ENCODE peak calls at places on chromosomes 12 and 14, in ten cellular contexts. One of them, this sample, is unnamed.

GRCh38 chr14:38880643-38881567 is 222.1 kb downstream of the SEC23A start:
- DNase-seq in HEK293T: no peak
- DNase-seq in AG10803: no peak
- DNase-seq in brain microvascular endothelial cell: no peak
- DNase-seq in HTR-8/SVneo: no peak
- DNase-seq in amniotic epithelial cell: no peak
- DNase-seq in neural crest cell: no peak
- DNase-seq in nucleus accumbens: no peak
- DNase-seq in NCI-H1092: no peak
- DNase-seq in NT2/D1: no peak
- DNase-seq in this sample: no peak

GRCh38 chr12:10031771-10032175 is 1.3 kb downstream of the CLEC9A start:
- DNase-seq in HEK293T: no peak
- DNase-seq in AG10803: peak
- DNase-seq in brain microvascular endothelial cell: peak
- DNase-seq in HTR-8/SVneo: peak
- DNase-seq in amniotic epithelial cell: peak
- DNase-seq in neural crest cell: no peak
- DNase-seq in nucleus accumbens: no peak
- DNase-seq in NCI-H1092: no peak
- DNase-seq in NT2/D1: peak
- DNase-seq in this sample: peak

GRCh38 chr12:68405292-68405900 is 73.2 kb upstream of the MDM1 start:
- DNase-seq in HEK293T: no peak
- DNase-seq in AG10803: peak
- DNase-seq in brain microvascular endothelial cell: no peak
- DNase-seq in HTR-8/SVneo: no peak
- DNase-seq in amniotic epithelial cell: peak
- DNase-seq in neural crest cell: no peak
- DNase-seq in nucleus accumbens: no peak
- DNase-seq in NCI-H1092: no peak
- DNase-seq in NT2/D1: no peak
- DNase-seq in this sample: no peak

GRCh38 chr14:40386433-40386832 is 954.2 kb upstream of the FBXO33 start:
- DNase-seq in HEK293T: no peak
- DNase-seq in AG10803: no peak
- DNase-seq in brain microvascular endothelial cell: no peak
- DNase-seq in HTR-8/SVneo: no peak
- DNase-seq in amniotic epithelial cell: no peak
- DNase-seq in neural crest cell: no peak
- DNase-seq in nucleus accumbens: no peak
- DNase-seq in NCI-H1092: no peak
- DNase-seq in NT2/D1: no peak
- DNase-seq in this sample: no peak

GRCh38 chr14:50542941-50543418 is 10.6 kb upstream of the MAP4K5 start:
- DNase-seq in HEK293T: peak
- DNase-seq in AG10803: peak
- DNase-seq in brain microvascular endothelial cell: peak
- DNase-seq in HTR-8/SVneo: peak
- DNase-seq in amniotic epithelial cell: peak
- DNase-seq in neural crest cell: peak
- DNase-seq in nucleus accumbens: no peak
- DNase-seq in NCI-H1092: peak
- DNase-seq in NT2/D1: no peak
- DNase-seq in this sample: peak

GRCh38 chr14:90513151-90514014 is 116.6 kb downstream of the CALM1 start:
- DNase-seq in HEK293T: no peak
- DNase-seq in AG10803: no peak
- DNase-seq in brain microvascular endothelial cell: no peak
- DNase-seq in HTR-8/SVneo: no peak
- DNase-seq in amniotic epithelial cell: no peak
- DNase-seq in neural crest cell: peak
- DNase-seq in nucleus accumbens: peak
- DNase-seq in NCI-H1092: peak
- DNase-seq in NT2/D1: no peak
- DNase-seq in this sample: no peak

GRCh38 chr14:91872011-91872476 is 4.7 kb upstream of the TC2N start:
- DNase-seq in HEK293T: no peak
- DNase-seq in AG10803: no peak
- DNase-seq in brain microvascular endothelial cell: no peak
- DNase-seq in HTR-8/SVneo: no peak
- DNase-seq in amniotic epithelial cell: no peak
- DNase-seq in neural crest cell: no peak
- DNase-seq in nucleus accumbens: no peak
- DNase-seq in NCI-H1092: no peak
- DNase-seq in NT2/D1: no peak
- DNase-seq in this sample: no peak

GRCh38 chr12:114938487-114939210 is 254.7 kb upstream of the TBX3 start:
- DNase-seq in HEK293T: no peak
- DNase-seq in AG10803: no peak
- DNase-seq in brain microvascular endothelial cell: no peak
- DNase-seq in HTR-8/SVneo: no peak
- DNase-seq in amniotic epithelial cell: no peak
- DNase-seq in neural crest cell: peak
- DNase-seq in nucleus accumbens: peak
- DNase-seq in NCI-H1092: no peak
- DNase-seq in NT2/D1: no peak
- DNase-seq in this sample: no peak

GRCh38 chr12:132214161-132214476 is 69.9 kb downstream of the NOC4L start:
- DNase-seq in HEK293T: no peak
- DNase-seq in AG10803: no peak
- DNase-seq in brain microvascular endothelial cell: no peak
- DNase-seq in HTR-8/SVneo: no peak
- DNase-seq in amniotic epithelial cell: no peak
- DNase-seq in neural crest cell: no peak
- DNase-seq in nucleus accumbens: no peak
- DNase-seq in NCI-H1092: no peak
- DNase-seq in NT2/D1: no peak
- DNase-seq in this sample: no peak

GRCh38 chr12:62446741-62447452 is 19.7 kb upstream of the MON2 start:
- DNase-seq in HEK293T: no peak
- DNase-seq in AG10803: no peak
- DNase-seq in brain microvascular endothelial cell: no peak
- DNase-seq in HTR-8/SVneo: no peak
- DNase-seq in amniotic epithelial cell: no peak
- DNase-seq in neural crest cell: no peak
- DNase-seq in nucleus accumbens: no peak
- DNase-seq in NCI-H1092: no peak
- DNase-seq in NT2/D1: no peak
- DNase-seq in this sample: no peak

GRCh38 chr12:100154472-100155247 is 12.0 kb upstream of the BLTP3B start:
- DNase-seq in HEK293T: peak
- DNase-seq in AG10803: peak
- DNase-seq in brain microvascular endothelial cell: peak
- DNase-seq in HTR-8/SVneo: peak
- DNase-seq in amniotic epithelial cell: peak
- DNase-seq in neural crest cell: peak
- DNase-seq in nucleus accumbens: peak
- DNase-seq in NCI-H1092: peak
- DNase-seq in NT2/D1: peak
- DNase-seq in this sample: no peak

GRCh38 chr14:30417999-30418398 is 141.0 kb upstream of the G2E3 start:
- DNase-seq in HEK293T: no peak
- DNase-seq in AG10803: no peak
- DNase-seq in brain microvascular endothelial cell: no peak
- DNase-seq in HTR-8/SVneo: no peak
- DNase-seq in amniotic epithelial cell: no peak
- DNase-seq in neural crest cell: no peak
- DNase-seq in nucleus accumbens: no peak
- DNase-seq in NCI-H1092: no peak
- DNase-seq in NT2/D1: no peak
- DNase-seq in this sample: no peak